ENCODE peak calls at places on chromosomes 6 and 20, in ten cellular contexts. One of them, this sample, is unnamed.

GRCh38 chr20:49320460-49320859 is 42.6 kb upstream of the ZNFX1 start:
- DNase-seq in naive thymus-derived CD4-positive, alpha-beta T cell: no peak
- DNase-seq in astrocyte of the cerebellum: no peak
- DNase-seq in IMR-90: peak
- DNase-seq in cardiac muscle cell: peak
- DNase-seq in adipocyte: peak
- DNase-seq in lower leg skin: no peak
- DNase-seq in body of pancreas: no peak
- DNase-seq in GM12864: no peak
- DNase-seq in pancreas: no peak
- DNase-seq in this sample: no peak

GRCh38 chr6:136226027-136226673 is 24.0 kb downstream of the MTFR2 start:
- DNase-seq in GM12864: no peak
- DNase-seq in adipocyte: peak
- DNase-seq in astrocyte of the cerebellum: peak
- DNase-seq in body of pancreas: peak
- DNase-seq in cardiac muscle cell: peak
- DNase-seq in IMR-90: peak
- DNase-seq in naive thymus-derived CD4-positive, alpha-beta T cell: peak
- DNase-seq in pancreas: peak
- DNase-seq in lower leg skin: peak
- DNase-seq in this sample: peak

GRCh38 chr6:34393191-34393967 is 910 bp upstream of the NUDT3 start:
- DNase-seq in astrocyte of the cerebellum: no peak
- DNase-seq in adipocyte: no peak
- DNase-seq in IMR-90: no peak
- DNase-seq in cardiac muscle cell: no peak
- DNase-seq in naive thymus-derived CD4-positive, alpha-beta T cell: no peak
- DNase-seq in lower leg skin: peak
- DNase-seq in GM12864: no peak
- DNase-seq in pancreas: no peak
- DNase-seq in body of pancreas: no peak
- DNase-seq in this sample: no peak

GRCh38 chr6:140048202-140048790 is 673.8 kb upstream of the CITED2 start:
- DNase-seq in cardiac muscle cell: no peak
- DNase-seq in adipocyte: no peak
- DNase-seq in body of pancreas: no peak
- DNase-seq in IMR-90: no peak
- DNase-seq in lower leg skin: no peak
- DNase-seq in naive thymus-derived CD4-positive, alpha-beta T cell: no peak
- DNase-seq in astrocyte of the cerebellum: no peak
- DNase-seq in pancreas: no peak
- DNase-seq in GM12864: no peak
- DNase-seq in this sample: no peak

GRCh38 chr6:14706378-14706929 is 539.4 kb upstream of the JARID2 start:
- DNase-seq in lower leg skin: no peak
- DNase-seq in body of pancreas: peak
- DNase-seq in IMR-90: peak
- DNase-seq in astrocyte of the cerebellum: peak
- DNase-seq in adipocyte: peak
- DNase-seq in pancreas: no peak
- DNase-seq in cardiac muscle cell: peak
- DNase-seq in naive thymus-derived CD4-positive, alpha-beta T cell: no peak
- DNase-seq in GM12864: no peak
- DNase-seq in this sample: peak

GRCh38 chr20:828987-829386 is 4.5 kb upstream of the FAM110A start:
- DNase-seq in astrocyte of the cerebellum: no peak
- DNase-seq in GM12864: no peak
- DNase-seq in adipocyte: no peak
- DNase-seq in body of pancreas: no peak
- DNase-seq in cardiac muscle cell: peak
- DNase-seq in naive thymus-derived CD4-positive, alpha-beta T cell: no peak
- DNase-seq in pancreas: no peak
- DNase-seq in IMR-90: no peak
- DNase-seq in lower leg skin: peak
- DNase-seq in this sample: no peak

GRCh38 chr20:59253779-59254319 is 46.6 kb upstream of the EDN3 start:
- DNase-seq in cardiac muscle cell: no peak
- DNase-seq in adipocyte: no peak
- DNase-seq in astrocyte of the cerebellum: no peak
- DNase-seq in IMR-90: no peak
- DNase-seq in body of pancreas: no peak
- DNase-seq in pancreas: no peak
- DNase-seq in lower leg skin: no peak
- DNase-seq in naive thymus-derived CD4-positive, alpha-beta T cell: peak
- DNase-seq in GM12864: no peak
- DNase-seq in this sample: no peak

GRCh38 chr6:23357185-23357745 is 768.8 kb upstream of the NRSN1 start:
- DNase-seq in pancreas: no peak
- DNase-seq in IMR-90: no peak
- DNase-seq in astrocyte of the cerebellum: no peak
- DNase-seq in body of pancreas: no peak
- DNase-seq in adipocyte: no peak
- DNase-seq in naive thymus-derived CD4-positive, alpha-beta T cell: no peak
- DNase-seq in cardiac muscle cell: no peak
- DNase-seq in GM12864: no peak
- DNase-seq in lower leg skin: no peak
- DNase-seq in this sample: no peak

GRCh38 chr20:64188682-64189529 is 24.7 kb downstream of the MYT1 start:
- DNase-seq in IMR-90: peak
- DNase-seq in lower leg skin: no peak
- DNase-seq in body of pancreas: peak
- DNase-seq in astrocyte of the cerebellum: no peak
- DNase-seq in adipocyte: peak
- DNase-seq in naive thymus-derived CD4-positive, alpha-beta T cell: no peak
- DNase-seq in GM12864: no peak
- DNase-seq in pancreas: peak
- DNase-seq in cardiac muscle cell: peak
- DNase-seq in this sample: no peak

GRCh38 chr6:163943647-163944395 is 529.3 kb downstream of the QKI start:
- DNase-seq in cardiac muscle cell: peak
- DNase-seq in pancreas: no peak
- DNase-seq in IMR-90: peak
- DNase-seq in adipocyte: no peak
- DNase-seq in body of pancreas: no peak
- DNase-seq in GM12864: no peak
- DNase-seq in astrocyte of the cerebellum: peak
- DNase-seq in naive thymus-derived CD4-positive, alpha-beta T cell: no peak
- DNase-seq in lower leg skin: peak
- DNase-seq in this sample: no peak

GRCh38 chr6:102075539-102075938 is 682.0 kb downstream of the GRIK2 start:
- DNase-seq in adipocyte: peak
- DNase-seq in astrocyte of the cerebellum: no peak
- DNase-seq in naive thymus-derived CD4-positive, alpha-beta T cell: no peak
- DNase-seq in lower leg skin: no peak
- DNase-seq in pancreas: no peak
- DNase-seq in IMR-90: peak
- DNase-seq in cardiac muscle cell: no peak
- DNase-seq in body of pancreas: no peak
- DNase-seq in GM12864: no peak
- DNase-seq in this sample: no peak

GRCh38 chr6:26105842-26106241 is 18.6 kb downstream of the HFE start:
- DNase-seq in GM12864: no peak
- DNase-seq in pancreas: no peak
- DNase-seq in body of pancreas: no peak
- DNase-seq in IMR-90: peak
- DNase-seq in lower leg skin: no peak
- DNase-seq in astrocyte of the cerebellum: no peak
- DNase-seq in adipocyte: no peak
- DNase-seq in naive thymus-derived CD4-positive, alpha-beta T cell: no peak
- DNase-seq in cardiac muscle cell: no peak
- DNase-seq in this sample: no peak

GRCh38 chr6:74735304-74735703 is 470.5 kb downstream of the COL12A1 start:
- DNase-seq in naive thymus-derived CD4-positive, alpha-beta T cell: no peak
- DNase-seq in astrocyte of the cerebellum: peak
- DNase-seq in pancreas: no peak
- DNase-seq in body of pancreas: no peak
- DNase-seq in GM12864: no peak
- DNase-seq in adipocyte: peak
- DNase-seq in cardiac muscle cell: peak
- DNase-seq in IMR-90: peak
- DNase-seq in lower leg skin: no peak
- DNase-seq in this sample: peak

GRCh38 chr20:20567712-20568111 is 144.7 kb downstream of the RALGAPA2 start:
- DNase-seq in pancreas: no peak
- DNase-seq in adipocyte: no peak
- DNase-seq in astrocyte of the cerebellum: no peak
- DNase-seq in naive thymus-derived CD4-positive, alpha-beta T cell: no peak
- DNase-seq in GM12864: no peak
- DNase-seq in IMR-90: no peak
- DNase-seq in lower leg skin: no peak
- DNase-seq in body of pancreas: no peak
- DNase-seq in cardiac muscle cell: no peak
- DNase-seq in this sample: no peak
- H3K4me3 ChIP-seq in pancreas: no peak
- H3K4me3 ChIP-seq in adipocyte: no peak
- H3K4me3 ChIP-seq in astrocyte of the cerebellum: no peak
- H3K4me3 ChIP-seq in naive thymus-derived CD4-positive, alpha-beta T cell: no peak
- H3K4me3 ChIP-seq in GM12864: no peak
- H3K4me3 ChIP-seq in IMR-90: no peak
- H3K4me3 ChIP-seq in lower leg skin: no peak
- H3K4me3 ChIP-seq in body of pancreas: no peak
- H3K4me3 ChIP-seq in cardiac muscle cell: no peak
- H3K4me3 ChIP-seq in this sample: no peak

DNA sequence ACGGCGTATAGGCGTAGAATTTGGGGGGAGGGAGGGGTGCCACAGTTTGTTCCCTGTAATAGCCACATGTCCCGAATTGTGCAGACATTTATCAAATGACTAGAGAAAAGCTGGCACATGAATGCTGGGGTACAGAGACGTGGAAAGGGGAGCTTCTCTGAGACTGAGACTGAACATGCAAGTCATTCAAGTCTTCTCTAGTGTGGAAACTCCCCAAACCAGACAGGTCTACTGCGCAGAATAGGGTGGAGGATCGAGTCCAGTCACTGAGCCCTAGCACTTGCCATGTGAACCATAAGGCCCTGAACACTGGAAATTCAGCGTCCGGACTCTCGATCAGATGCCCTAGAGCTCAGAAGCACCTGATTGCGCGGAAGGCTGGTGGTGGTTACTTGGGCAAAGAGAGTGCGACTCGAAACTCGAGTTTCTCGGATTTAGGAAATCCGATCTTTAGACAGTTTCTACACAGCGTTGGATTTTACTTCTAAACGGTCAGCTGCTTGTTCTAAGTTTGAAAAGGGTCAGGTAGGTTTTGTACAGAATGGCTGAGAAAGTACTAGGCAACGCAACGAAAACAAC is 32.7 kb downstream of the TFAP2B start:
- DNase-seq in pancreas: no peak
- DNase-seq in cardiac muscle cell: no peak
- DNase-seq in astrocyte of the cerebellum: no peak
- DNase-seq in lower leg skin: no peak
- DNase-seq in naive thymus-derived CD4-positive, alpha-beta T cell: no peak
- DNase-seq in IMR-90: no peak
- DNase-seq in GM12864: no peak
- DNase-seq in adipocyte: no peak
- DNase-seq in body of pancreas: no peak
- DNase-seq in this sample: no peak
- H3K4me3 ChIP-seq in pancreas: no peak
- H3K4me3 ChIP-seq in cardiac muscle cell: peak
- H3K4me3 ChIP-seq in astrocyte of the cerebellum: no peak
- H3K4me3 ChIP-seq in lower leg skin: no peak
- H3K4me3 ChIP-seq in naive thymus-derived CD4-positive, alpha-beta T cell: no peak
- H3K4me3 ChIP-seq in IMR-90: no peak
- H3K4me3 ChIP-seq in GM12864: no peak
- H3K4me3 ChIP-seq in adipocyte: no peak
- H3K4me3 ChIP-seq in body of pancreas: no peak
- H3K4me3 ChIP-seq in this sample: no peak

GRCh38 chr20:19975901-19976300 is 41.3 kb upstream of the NAA20 start:
- DNase-seq in astrocyte of the cerebellum: no peak
- DNase-seq in lower leg skin: no peak
- DNase-seq in pancreas: peak
- DNase-seq in body of pancreas: peak
- DNase-seq in cardiac muscle cell: peak
- DNase-seq in naive thymus-derived CD4-positive, alpha-beta T cell: no peak
- DNase-seq in IMR-90: no peak
- DNase-seq in adipocyte: peak
- DNase-seq in GM12864: no peak
- DNase-seq in this sample: no peak

GRCh38 chr20:19976595-19977372 is 40.4 kb upstream of the NAA20 start:
- DNase-seq in body of pancreas: peak
- DNase-seq in GM12864: no peak
- DNase-seq in pancreas: peak
- DNase-seq in IMR-90: peak
- DNase-seq in astrocyte of the cerebellum: peak
- DNase-seq in lower leg skin: peak
- DNase-seq in adipocyte: peak
- DNase-seq in cardiac muscle cell: peak
- DNase-seq in naive thymus-derived CD4-positive, alpha-beta T cell: no peak
- DNase-seq in this sample: peak

GRCh38 chr20:19975436-19975799 is 41.7 kb upstream of the NAA20 start:
- DNase-seq in adipocyte: peak
- DNase-seq in body of pancreas: peak
- DNase-seq in lower leg skin: no peak
- DNase-seq in cardiac muscle cell: peak
- DNase-seq in GM12864: no peak
- DNase-seq in astrocyte of the cerebellum: no peak
- DNase-seq in IMR-90: peak
- DNase-seq in pancreas: no peak
- DNase-seq in naive thymus-derived CD4-positive, alpha-beta T cell: no peak
- DNase-seq in this sample: no peak

GRCh38 chr20:19974621-19975435 is 42.3 kb upstream of the NAA20 start:
- DNase-seq in lower leg skin: peak
- DNase-seq in astrocyte of the cerebellum: peak
- DNase-seq in GM12864: no peak
- DNase-seq in body of pancreas: peak
- DNase-seq in adipocyte: peak
- DNase-seq in pancreas: peak
- DNase-seq in cardiac muscle cell: peak
- DNase-seq in naive thymus-derived CD4-positive, alpha-beta T cell: no peak
- DNase-seq in IMR-90: peak
- DNase-seq in this sample: peak

GRCh38 chr20:19973920-19974620 is 43.1 kb upstream of the NAA20 start:
- DNase-seq in astrocyte of the cerebellum: peak
- DNase-seq in body of pancreas: peak
- DNase-seq in naive thymus-derived CD4-positive, alpha-beta T cell: no peak
- DNase-seq in GM12864: no peak
- DNase-seq in cardiac muscle cell: peak
- DNase-seq in pancreas: peak
- DNase-seq in lower leg skin: peak
- DNase-seq in adipocyte: peak
- DNase-seq in IMR-90: peak
- DNase-seq in this sample: peak
- H3K4me3 ChIP-seq in astrocyte of the cerebellum: peak
- H3K4me3 ChIP-seq in body of pancreas: no peak
- H3K4me3 ChIP-seq in naive thymus-derived CD4-positive, alpha-beta T cell: no peak
- H3K4me3 ChIP-seq in GM12864: no peak
- H3K4me3 ChIP-seq in cardiac muscle cell: no peak
- H3K4me3 ChIP-seq in pancreas: no peak
- H3K4me3 ChIP-seq in lower leg skin: no peak
- H3K4me3 ChIP-seq in adipocyte: peak
- H3K4me3 ChIP-seq in IMR-90: peak
- H3K4me3 ChIP-seq in this sample: peak

DNA sequence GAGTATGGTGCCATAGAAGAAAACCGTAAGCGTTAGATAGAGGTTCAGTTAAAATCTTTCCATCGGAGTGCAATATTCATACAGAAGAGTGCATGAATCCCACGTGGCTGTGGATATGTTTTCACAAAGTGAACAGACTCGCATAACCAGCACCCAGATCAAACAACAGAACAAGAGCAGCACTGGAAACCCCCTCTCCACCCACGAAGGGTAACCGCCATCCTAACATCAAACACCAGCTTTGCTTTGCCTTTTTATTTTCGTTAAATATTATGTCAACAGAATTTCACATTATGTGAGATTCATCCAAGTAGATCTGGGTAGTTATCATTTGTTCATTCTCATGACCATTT is 4.7 kb downstream of the GTSF1L start:
- DNase-seq in naive thymus-derived CD4-positive, alpha-beta T cell: peak
- DNase-seq in cardiac muscle cell: no peak
- DNase-seq in body of pancreas: no peak
- DNase-seq in GM12864: no peak
- DNase-seq in adipocyte: no peak
- DNase-seq in IMR-90: no peak
- DNase-seq in pancreas: no peak
- DNase-seq in astrocyte of the cerebellum: no peak
- DNase-seq in lower leg skin: no peak
- DNase-seq in this sample: no peak
- H3K4me3 ChIP-seq in naive thymus-derived CD4-positive, alpha-beta T cell: peak
- H3K4me3 ChIP-seq in cardiac muscle cell: no peak
- H3K4me3 ChIP-seq in body of pancreas: no peak
- H3K4me3 ChIP-seq in GM12864: no peak
- H3K4me3 ChIP-seq in adipocyte: no peak
- H3K4me3 ChIP-seq in IMR-90: no peak
- H3K4me3 ChIP-seq in pancreas: no peak
- H3K4me3 ChIP-seq in astrocyte of the cerebellum: no peak
- H3K4me3 ChIP-seq in lower leg skin: no peak
- H3K4me3 ChIP-seq in this sample: no peak

This sample was measured in skeletal muscle cell.